ENCODE peak calls at places on chromosomes 16 and 17, in seven cellular contexts. One of them, this sample, is unnamed.

GRCh38 chr17:13671771-13672170 is 70.0 kb upstream of the HS3ST3A1 start:
- DNase-seq in sigmoid colon: no peak
- DNase-seq in suprapubic skin: no peak
- DNase-seq in GM12878: no peak
- DNase-seq in HCT116: no peak
- DNase-seq in H1: no peak
- DNase-seq in vagina: no peak
- DNase-seq in this sample: no peak

GRCh38 chr17:34781571-34782108 is 179.6 kb downstream of the CCT6B start:
- DNase-seq in sigmoid colon: no peak
- DNase-seq in suprapubic skin: no peak
- DNase-seq in GM12878: no peak
- DNase-seq in HCT116: no peak
- DNase-seq in H1: no peak
- DNase-seq in vagina: no peak
- DNase-seq in this sample: no peak

GRCh38 chr16:81551141-81551808 is 106.7 kb downstream of the CMIP start:
- DNase-seq in sigmoid colon: no peak
- DNase-seq in suprapubic skin: no peak
- DNase-seq in GM12878: peak; percentile 9
- DNase-seq in HCT116: no peak
- DNase-seq in H1: no peak
- DNase-seq in vagina: no peak
- DNase-seq in this sample: no peak

GRCh38 chr17:4901648-4902344 is 1.1 kb downstream of the CHRNE start:
- DNase-seq in sigmoid colon: no peak
- DNase-seq in suprapubic skin: peak; percentile 75
- DNase-seq in GM12878: no peak
- DNase-seq in HCT116: no peak
- DNase-seq in H1: no peak
- DNase-seq in vagina: no peak
- DNase-seq in this sample: no peak

GRCh38 chr17:81902023-81902652 is at the start of gene NPB:
- DNase-seq in sigmoid colon: no peak
- DNase-seq in suprapubic skin: no peak
- DNase-seq in GM12878: no peak
- DNase-seq in HCT116: no peak
- DNase-seq in H1: no peak
- DNase-seq in vagina: no peak
- DNase-seq in this sample: peak; percentile 49

GRCh38 chr17:34499576-34499975 is 79.8 kb upstream of the TMEM132E start:
- DNase-seq in sigmoid colon: no peak
- DNase-seq in suprapubic skin: peak; percentile 2
- DNase-seq in GM12878: no peak
- DNase-seq in HCT116: no peak
- DNase-seq in H1: no peak
- DNase-seq in vagina: no peak
- DNase-seq in this sample: no peak

GRCh38 chr16:7303014-7303676 is 29.5 kb upstream of the RBFOX1 start:
- DNase-seq in sigmoid colon: no peak
- DNase-seq in suprapubic skin: no peak
- DNase-seq in GM12878: no peak
- DNase-seq in HCT116: no peak
- DNase-seq in H1: no peak
- DNase-seq in vagina: no peak
- DNase-seq in this sample: no peak

GRCh38 chr17:78154903-78155811 is 9.0 kb downstream of the C17orf99 start:
- DNase-seq in sigmoid colon: no peak
- DNase-seq in suprapubic skin: no peak
- DNase-seq in GM12878: peak; percentile 97
- DNase-seq in HCT116: no peak
- DNase-seq in H1: no peak
- DNase-seq in vagina: no peak
- DNase-seq in this sample: no peak

GRCh38 chr17:66548158-66548557 is 245.7 kb downstream of the PRKCA start:
- DNase-seq in sigmoid colon: no peak
- DNase-seq in suprapubic skin: no peak
- DNase-seq in GM12878: no peak
- DNase-seq in HCT116: no peak
- DNase-seq in H1: no peak
- DNase-seq in vagina: no peak
- DNase-seq in this sample: no peak

GRCh38 chr17:17724307-17724921 is 43.2 kb downstream of the RAI1 start:
- DNase-seq in sigmoid colon: no peak
- DNase-seq in suprapubic skin: no peak
- DNase-seq in GM12878: no peak
- DNase-seq in HCT116: no peak
- DNase-seq in H1: no peak
- DNase-seq in vagina: no peak
- DNase-seq in this sample: no peak

GRCh38 chr17:76125391-76125675 is 15.7 kb downstream of the FOXJ1 start:
- DNase-seq in sigmoid colon: no peak
- DNase-seq in suprapubic skin: no peak
- DNase-seq in GM12878: no peak
- DNase-seq in HCT116: no peak
- DNase-seq in H1: no peak
- DNase-seq in vagina: peak; percentile 93
- DNase-seq in this sample: no peak

GRCh38 chr16:51820176-51820575 is 669.1 kb upstream of the SALL1 start:
- DNase-seq in sigmoid colon: no peak
- DNase-seq in suprapubic skin: no peak
- DNase-seq in GM12878: no peak
- DNase-seq in HCT116: no peak
- DNase-seq in H1: no peak
- DNase-seq in vagina: no peak
- DNase-seq in this sample: no peak

GRCh38 chr17:45229681-45230409 is 8.2 kb downstream of the FMNL1 start:
- DNase-seq in sigmoid colon: no peak
- DNase-seq in suprapubic skin: no peak
- DNase-seq in GM12878: no peak
- DNase-seq in HCT116: no peak
- DNase-seq in H1: no peak
- DNase-seq in vagina: no peak
- DNase-seq in this sample: no peak

GRCh38 chr17:18917506-18918032 is 34.4 kb upstream of the SLC5A10 start:
- DNase-seq in sigmoid colon: no peak
- DNase-seq in suprapubic skin: no peak
- DNase-seq in GM12878: no peak
- DNase-seq in HCT116: no peak
- DNase-seq in H1: no peak
- DNase-seq in vagina: no peak
- DNase-seq in this sample: no peak

GRCh38 chr16:77922355-77922754 is 100.0 kb upstream of the CLEC3A start:
- DNase-seq in sigmoid colon: no peak
- DNase-seq in suprapubic skin: no peak
- DNase-seq in GM12878: no peak
- DNase-seq in HCT116: no peak
- DNase-seq in H1: no peak
- DNase-seq in vagina: no peak
- DNase-seq in this sample: no peak

GRCh38 chr17:38875477-38876080 is 5.7 kb downstream of the LASP1 start:
- DNase-seq in sigmoid colon: no peak
- DNase-seq in suprapubic skin: no peak
- DNase-seq in GM12878: no peak
- DNase-seq in HCT116: no peak
- DNase-seq in H1: no peak
- DNase-seq in vagina: no peak
- DNase-seq in this sample: no peak

GRCh38 chr17:77475012-77475976 is 334.5 kb downstream of the SEC14L1 start:
- DNase-seq in sigmoid colon: no peak
- DNase-seq in suprapubic skin: no peak
- DNase-seq in GM12878: no peak
- DNase-seq in HCT116: no peak
- DNase-seq in H1: no peak
- DNase-seq in vagina: no peak
- DNase-seq in this sample: no peak

GRCh38 chr17:65688307-65688706 is 126.9 kb upstream of the AXIN2 start:
- DNase-seq in sigmoid colon: no peak
- DNase-seq in suprapubic skin: no peak
- DNase-seq in GM12878: no peak
- DNase-seq in HCT116: no peak
- DNase-seq in H1: no peak
- DNase-seq in vagina: no peak
- DNase-seq in this sample: no peak

GRCh38 chr16:4358831-4359561 is 7.9 kb upstream of the PAM16 start:
- DNase-seq in sigmoid colon: peak; percentile 84
- DNase-seq in suprapubic skin: no peak
- DNase-seq in GM12878: no peak
- DNase-seq in HCT116: no peak
- DNase-seq in H1: no peak
- DNase-seq in vagina: no peak
- DNase-seq in this sample: peak; percentile 76

GRCh38 chr16:49000594-49000993 is 281.0 kb downstream of the CBLN1 start:
- DNase-seq in sigmoid colon: no peak
- DNase-seq in suprapubic skin: no peak
- DNase-seq in GM12878: no peak
- DNase-seq in HCT116: peak; percentile 26
- DNase-seq in H1: peak; percentile 10
- DNase-seq in vagina: peak; percentile 49
- DNase-seq in this sample: no peak

GRCh38 chr16:53417011-53417410 is 17.3 kb upstream of the RBL2 start:
- DNase-seq in sigmoid colon: no peak
- DNase-seq in suprapubic skin: no peak
- DNase-seq in GM12878: no peak
- DNase-seq in HCT116: no peak
- DNase-seq in H1: no peak
- DNase-seq in vagina: no peak
- DNase-seq in this sample: no peak

GRCh38 chr17:41498276-41498675 is 7.1 kb downstream of the KRT13 start:
- DNase-seq in sigmoid colon: no peak
- DNase-seq in suprapubic skin: no peak
- DNase-seq in GM12878: no peak
- DNase-seq in HCT116: no peak
- DNase-seq in H1: no peak
- DNase-seq in vagina: no peak
- DNase-seq in this sample: no peak
- H3K4me3 ChIP-seq in sigmoid colon: no peak overlapping the region
- H3K4me3 ChIP-seq in suprapubic skin: no peak overlapping the region
- H3K4me3 ChIP-seq in GM12878: no peak overlapping the region
- H3K4me3 ChIP-seq in HCT116: no peak overlapping the region
- H3K4me3 ChIP-seq in H1: no peak overlapping the region
- H3K4me3 ChIP-seq in vagina: no peak overlapping the region
- H3K4me3 ChIP-seq in this sample: no peak overlapping the region

GRCh38 chr17:48751733-48752398 is 23.3 kb upstream of the HOXB13 start:
- DNase-seq in sigmoid colon: peak; percentile 8
- DNase-seq in suprapubic skin: no peak
- DNase-seq in GM12878: no peak
- DNase-seq in HCT116: no peak
- DNase-seq in H1: no peak
- DNase-seq in vagina: no peak
- DNase-seq in this sample: no peak
- TF ChIP-seq POLR2AphosphoS5 in sigmoid colon: no peak
- TF ChIP-seq POLR2AphosphoS5 in suprapubic skin: no peak
- TF ChIP-seq POLR2AphosphoS5 in GM12878: no peak
- TF ChIP-seq POLR2AphosphoS5 in HCT116: no peak
- TF ChIP-seq POLR2AphosphoS5 in H1: no peak
- TF ChIP-seq POLR2AphosphoS5 in vagina: no peak
- TF ChIP-seq POLR2AphosphoS5 in this sample: no peak

GRCh38 chr16:67149276-67150057 is 1.3 kb downstream of the B3GNT9 start:
- DNase-seq in sigmoid colon: no peak
- DNase-seq in suprapubic skin: no peak
- DNase-seq in GM12878: no peak
- DNase-seq in HCT116: no peak
- DNase-seq in H1: no peak
- DNase-seq in vagina: no peak
- DNase-seq in this sample: no peak
- H3K4me3 ChIP-seq in sigmoid colon: no peak overlapping the region
- H3K4me3 ChIP-seq in suprapubic skin: peak overlapping the region; percentile 61
- H3K4me3 ChIP-seq in GM12878: no peak overlapping the region
- H3K4me3 ChIP-seq in HCT116: no peak overlapping the region
- H3K4me3 ChIP-seq in H1: peak overlapping the region; percentile 75
- H3K4me3 ChIP-seq in vagina: peak overlapping the region; percentile 71
- H3K4me3 ChIP-seq in this sample: peak overlapping the region; percentile 61

GRCh38 chr16:58027341-58028167 is 2.0 kb downstream of the MMP15 start:
- DNase-seq in sigmoid colon: no peak
- DNase-seq in suprapubic skin: no peak
- DNase-seq in GM12878: no peak
- DNase-seq in HCT116: peak; percentile 36
- DNase-seq in H1: peak; percentile 66
- DNase-seq in vagina: no peak
- DNase-seq in this sample: peak; percentile 71
- TF ChIP-seq POLR2AphosphoS5 in sigmoid colon: no peak
- TF ChIP-seq POLR2AphosphoS5 in suprapubic skin: no peak
- TF ChIP-seq POLR2AphosphoS5 in GM12878: no peak
- TF ChIP-seq POLR2AphosphoS5 in HCT116: peak; percentile 17
- TF ChIP-seq POLR2AphosphoS5 in H1: no peak
- TF ChIP-seq POLR2AphosphoS5 in vagina: no peak
- TF ChIP-seq POLR2AphosphoS5 in this sample: no peak

GRCh38 chr17:63939884-63940283 is 7.8 kb upstream of the CD79B start:
- DNase-seq in sigmoid colon: no peak
- DNase-seq in suprapubic skin: no peak
- DNase-seq in GM12878: no peak
- DNase-seq in HCT116: no peak
- DNase-seq in H1: no peak
- DNase-seq in vagina: no peak
- DNase-seq in this sample: no peak
- H3K4me3 ChIP-seq in sigmoid colon: no peak overlapping the region
- H3K4me3 ChIP-seq in suprapubic skin: no peak overlapping the region
- H3K4me3 ChIP-seq in GM12878: no peak overlapping the region
- H3K4me3 ChIP-seq in HCT116: no peak overlapping the region
- H3K4me3 ChIP-seq in H1: no peak overlapping the region
- H3K4me3 ChIP-seq in vagina: no peak overlapping the region
- H3K4me3 ChIP-seq in this sample: no peak overlapping the region

DNA sequence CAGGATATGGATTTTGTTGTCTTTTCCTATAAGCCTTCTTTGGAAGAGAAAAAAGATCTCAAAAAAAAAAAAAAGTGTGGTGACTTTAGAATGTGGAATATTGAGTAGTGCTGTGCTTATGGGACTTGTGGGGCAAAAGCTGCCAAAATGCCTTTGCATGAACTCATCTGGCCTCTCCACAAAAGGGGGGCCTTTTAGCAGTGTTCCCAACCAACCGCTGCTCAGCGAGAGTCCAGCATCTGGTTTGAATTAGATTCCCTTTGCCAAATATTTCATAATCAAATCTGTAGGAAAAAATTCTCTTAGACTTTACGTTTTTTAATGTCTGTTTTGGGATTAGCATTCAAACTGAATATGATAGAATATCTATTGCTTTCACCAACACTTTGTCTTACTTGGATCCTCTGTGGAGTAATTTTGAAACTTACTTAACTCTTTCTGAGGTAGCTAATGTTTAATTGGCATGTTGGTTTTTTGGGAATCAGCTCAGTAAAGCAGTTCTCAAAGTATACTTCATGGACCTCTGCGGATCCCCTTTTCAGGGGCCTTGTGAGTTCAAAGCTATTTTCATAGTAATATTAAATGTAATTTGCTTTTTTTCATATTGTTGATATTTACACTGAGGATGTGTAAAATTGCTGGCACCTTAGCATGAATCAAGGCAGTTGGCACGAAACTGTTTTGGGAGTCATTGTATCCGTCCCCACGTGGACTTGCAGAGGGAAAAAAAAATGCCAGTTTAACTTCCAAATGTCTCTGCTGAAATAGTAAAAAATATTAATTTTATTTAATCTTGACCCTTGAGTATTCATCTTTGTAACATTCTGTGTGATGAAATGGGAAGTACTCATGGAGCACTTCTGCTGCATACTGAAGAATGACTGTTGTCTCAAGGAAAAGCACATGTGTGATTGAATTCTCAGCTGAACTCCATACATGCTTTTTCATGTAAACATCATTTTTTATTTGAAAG is 34.7 kb upstream of the VPS4A start:
- DNase-seq in sigmoid colon: peak; percentile 90
- DNase-seq in suprapubic skin: peak; percentile 78
- DNase-seq in GM12878: no peak
- DNase-seq in HCT116: no peak
- DNase-seq in H1: no peak
- DNase-seq in vagina: no peak
- DNase-seq in this sample: no peak
- TF ChIP-seq POLR2AphosphoS5 in sigmoid colon: peak; percentile 37
- TF ChIP-seq POLR2AphosphoS5 in suprapubic skin: no peak
- TF ChIP-seq POLR2AphosphoS5 in GM12878: no peak
- TF ChIP-seq POLR2AphosphoS5 in HCT116: no peak
- TF ChIP-seq POLR2AphosphoS5 in H1: no peak
- TF ChIP-seq POLR2AphosphoS5 in vagina: peak; percentile 84
- TF ChIP-seq POLR2AphosphoS5 in this sample: no peak